ENCODE peak calls at places on chromosomes 7 and 10, in five cellular contexts. U is K562, F is GM12878, R is HepG2, H is H1. C is an unnamed sample. For H3K4me1, the result is how much of the 10 kb centered on the place peaks cover.

GRCh38 chr7:138116156-138116555 is 39.9 kb downstream of the AKR1D1 start:
- DNase-seq in F (no peak), R (no peak), H (no peak), U (no peak), C (no peak)

GRCh38 chr7:120931243-120931642 is 19.3 kb upstream of the ING3 start:
- DNase-seq in U (no peak), F (no peak), H (no peak), R (no peak), C (no peak)

GRCh38 chr10:31759124-31759798 is 169.4 kb downstream of the ARHGAP12 start:
- DNase-seq in H (peak), R (peak), U (no peak), F (no peak), C (peak)

GRCh38 chr7:155980841-155981240 is 168.6 kb upstream of the SHH start:
- DNase-seq in R (no peak), H (no peak), U (no peak), F (no peak), C (no peak)

GRCh38 chr7:601573-602340 is 82.1 kb upstream of the PDGFA start:
- DNase-seq in U (peak), R (no peak), H (no peak), F (peak), C (no peak)

GRCh38 chr10:66390926-66391325 is 534.9 kb upstream of the LRRTM3 start:
- DNase-seq in F (no peak), U (no peak), R (no peak), H (no peak), C (no peak)

GRCh38 chr10:98516352-98516751 is 69.6 kb upstream of the HPS1 start:
- DNase-seq in U (no peak), H (no peak), R (no peak), F (no peak), C (no peak)

GRCh38 chr7:124758327-124758726 is 7.3 kb downstream of the GPR37 start:
- DNase-seq in U (no peak), F (no peak), H (no peak), R (no peak), C (no peak)

GRCh38 chr10:17841055-17841454 is 31.9 kb downstream of the MRC1 start:
- DNase-seq in U (no peak), R (no peak), F (no peak), H (no peak), C (no peak)

GRCh38 chr10:104349623-104350142 is 4.0 kb upstream of the CFAP58 start:
- DNase-seq in R (peak), H (no peak), U (no peak), F (peak), C (no peak)

GRCh38 chr7:140060788-140061606 is 1.8 kb downstream of the PARP12 start:
- DNase-seq in F (no peak), H (no peak), R (no peak), U (peak), C (no peak)

GRCh38 chr7:90596745-90597526 is 815 bp downstream of the CDK14 start:
- DNase-seq in H (no peak), R (no peak), F (peak), U (no peak), C (peak)

GRCh38 chr7:932651-932975 is 21.9 kb downstream of the ADAP1 start:
- DNase-seq in F (no peak), U (no peak), R (no peak), H (no peak), C (no peak)

GRCh38 chr7:127347567-127348246 is 44.8 kb downstream of the ZNF800 start:
- DNase-seq in R (peak), U (peak), F (no peak), H (peak), C (peak)

GRCh38 chr7:100166317-100166940 is 2.0 kb downstream of the GAL3ST4 start:
- DNase-seq in F (no peak), H (no peak), R (no peak), U (no peak), C (peak)

GRCh38 chr7:92608380-92609322 is 18.5 kb upstream of the FAM133B start:
- DNase-seq in H (no peak), R (no peak), F (no peak), U (peak), C (no peak)

GRCh38 chr10:5317547-5318107 is 47.1 kb upstream of the UCN3 start:
- DNase-seq in U (peak), R (peak), H (no peak), F (no peak), C (no peak)

GRCh38 chr10:125985557-125986246 is 89.3 kb downstream of the FANK1 start:
- DNase-seq in F (no peak), U (no peak), R (no peak), H (no peak), C (no peak)

GRCh38 chr7:123352957-123353356 is 153.2 kb upstream of the SLC13A1 start:
- DNase-seq in F (no peak), H (no peak), R (no peak), U (no peak), C (no peak)

GRCh38 chr7:75966209-75966961 is 28.0 kb downstream of the TMEM120A start:
- DNase-seq in H (no peak), U (no peak), R (no peak), F (no peak), C (peak)

GRCh38 chr7:23955145-23955544 is 245.1 kb downstream of the STK31 start:
- DNase-seq in R (no peak), F (no peak), U (no peak), H (no peak), C (no peak)

GRCh38 chr7:623464-623863 is 103.0 kb upstream of the DNAAF5 start:
- DNase-seq in F (no peak), U (no peak), H (no peak), R (no peak), C (no peak)

DNA sequence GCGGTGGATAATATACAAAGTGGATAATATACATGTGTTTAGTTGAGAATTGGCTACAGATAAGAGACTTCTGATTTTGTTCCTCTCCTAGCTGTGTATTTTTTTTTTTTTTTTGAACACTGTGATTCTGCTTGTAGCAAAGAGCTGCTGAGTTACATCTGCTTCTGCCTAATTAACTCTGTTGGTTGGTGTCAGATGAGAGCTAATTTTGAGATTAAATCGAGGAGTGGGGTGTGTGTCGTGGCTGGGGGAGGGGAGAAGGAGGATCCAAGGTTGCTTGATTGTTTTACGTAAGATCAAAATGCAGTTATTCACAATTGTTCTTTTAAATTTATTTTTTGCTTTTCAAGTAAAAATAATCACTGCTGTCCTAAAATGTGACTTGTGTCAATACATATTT is 11.3 kb downstream of the KAT6B start:
- DNase-seq in R (no peak), U (no peak), H (no peak), F (no peak), C (no peak)
- H3K4me1 ChIP-seq in R (under half), U (under half), H (under half), F (under half), C (under half)

GRCh38 chr7:157004839-157005455 is 5.5 kb downstream of the MNX1 start:
- DNase-seq in R (no peak), F (no peak), H (no peak), U (no peak), C (peak)

GRCh38 chr7:157001920-157002818 is 8.3 kb downstream of the MNX1 start:
- DNase-seq in H (no peak), F (no peak), U (no peak), R (no peak), C (peak)

GRCh38 chr7:157004050-157004838 is 6.2 kb downstream of the MNX1 start:
- DNase-seq in U (no peak), H (no peak), R (no peak), F (no peak), C (peak)

GRCh38 chr7:157002819-157003421 is 7.5 kb downstream of the MNX1 start:
- DNase-seq in U (no peak), F (no peak), R (no peak), H (no peak), C (peak)

GRCh38 chr7:157003445-157004049 is 6.9 kb downstream of the MNX1 start:
- DNase-seq in U (no peak), H (no peak), R (no peak), F (no peak), C (peak)
- TF ChIP-seq USF2 in U (no peak), H (no peak), R (no peak), F (no peak), C (no peak)

GRCh38 chr7:102117743-102118142 is 168.9 kb upstream of the SH2B2 start:
- DNase-seq in F (no peak), U (no peak), H (no peak), R (no peak), C (peak)
- TF ChIP-seq JUND in F (no peak), U (no peak), H (no peak), R (no peak), C (peak)

GRCh38 chr10:79074732-79075131 is 6.0 kb downstream of the ZMIZ1 start:
- DNase-seq in F (no peak), H (no peak), U (no peak), R (no peak), C (peak)
- H3K4me1 ChIP-seq in F (under half), H (under half), U (under half), R (half or more), C (under half)

DNA sequence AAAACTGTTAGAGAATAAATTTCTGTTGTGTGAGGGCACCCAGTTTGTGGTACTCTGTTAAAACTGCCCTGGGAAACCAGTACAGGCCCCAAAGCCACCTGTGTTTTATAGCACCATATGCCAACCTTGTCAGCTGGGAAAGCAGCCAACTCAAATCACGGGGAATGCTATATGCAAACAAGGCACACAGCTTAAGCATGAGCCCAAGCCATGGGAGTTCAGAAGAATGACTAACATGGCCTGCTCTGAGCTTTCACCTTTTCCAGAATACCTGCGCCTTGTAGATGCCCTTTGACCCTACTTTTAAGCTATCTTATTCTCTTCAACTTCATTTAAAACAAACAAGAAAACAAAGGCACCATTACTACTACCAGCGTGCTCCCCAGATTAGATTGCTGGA is 5.5 kb upstream of the SLC25A13 start:
- DNase-seq in R (peak), U (no peak), F (no peak), H (no peak), C (no peak)
- TF ChIP-seq USF2 in R (no peak), U (no peak), F (no peak), H (no peak), C (no peak)

DNA sequence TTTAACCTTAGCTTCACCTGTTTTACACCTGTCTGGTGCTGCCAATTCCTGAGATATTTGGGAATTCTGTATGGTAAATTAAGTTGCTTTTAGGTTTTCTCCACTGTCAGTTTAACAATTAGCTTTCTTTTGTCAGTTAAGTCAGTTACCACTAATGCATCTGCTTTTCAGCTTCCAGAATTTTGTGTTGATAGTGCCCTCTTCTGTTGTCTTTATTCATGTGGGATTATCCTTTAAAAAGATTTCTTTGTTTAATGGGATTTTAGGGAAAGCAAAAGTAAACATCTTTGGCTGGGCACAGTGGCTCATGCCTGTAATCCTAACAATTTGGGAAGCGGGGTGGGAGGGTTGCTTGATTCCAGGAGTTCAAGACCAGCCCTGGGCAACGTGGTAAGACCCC is 8.1 kb downstream of the TFAM start:
- DNase-seq in U (no peak), R (no peak), H (no peak), F (no peak), C (no peak)
- TF ChIP-seq JUND in U (no peak), R (no peak), H (no peak), F (no peak), C (no peak)

GRCh38 chr7:116734736-116735135 is 62.7 kb downstream of the MET start:
- DNase-seq in H (no peak), R (no peak), U (no peak), F (no peak), C (no peak)
- H3K4me1 ChIP-seq in H (under half), R (half or more), U (under half), F (under half), C (under half)